ENCODE peak calls at places on chromosome 19, in five cellular contexts. B, Z, O, K and G are unnamed samples. For H3K4me1, the result is how much of the 10 kb centered on the place peaks cover.

GRCh38 chr19:56476671-56477428 is at the start of gene ZNF667:
- DNase-seq in B (no peak), Z (peak), O (no peak), K (no peak), G (no peak)

GRCh38 chr19:46471116-46471733 is at the start of gene PNMA8A:
- DNase-seq in B (peak), Z (peak), O (peak), K (peak), G (peak)

GRCh38 chr19:40461669-40462221 is 3.8 kb downstream of the BLVRB start:
- DNase-seq in B (peak), Z (no peak), O (no peak), K (no peak), G (no peak)

GRCh38 chr19:38711726-38712153 is 32.5 kb downstream of the CAPN12 start:
- DNase-seq in B (no peak), Z (no peak), O (no peak), K (no peak), G (no peak)

GRCh38 chr19:7224205-7224833 is 69.9 kb downstream of the INSR start:
- DNase-seq in B (peak), Z (peak), O (no peak), K (peak), G (no peak)

GRCh38 chr19:9836021-9836420 is 903 bp downstream of the PIN1 start:
- DNase-seq in B (no peak), Z (no peak), O (no peak), K (no peak), G (no peak)

GRCh38 chr19:55300821-55301458 is 17.1 kb downstream of the BRSK1 start:
- DNase-seq in B (no peak), Z (no peak), O (no peak), K (no peak), G (no peak)

GRCh38 chr19:48656840-48657474 is 11.0 kb upstream of the CA11 start:
- DNase-seq in B (no peak), Z (no peak), O (no peak), K (no peak), G (no peak)

GRCh38 chr19:5559804-5560133 is 8.0 kb downstream of the TINCR start:
- DNase-seq in B (no peak), Z (no peak), O (no peak), K (no peak), G (no peak)

GRCh38 chr19:17243340-17243853 is 2.3 kb downstream of the NR2F6 start:
- DNase-seq in B (no peak), Z (no peak), O (no peak), K (no peak), G (no peak)

GRCh38 chr19:49017666-49018351 is 918 bp upstream of the LHB start:
- DNase-seq in B (peak), Z (peak), O (no peak), K (peak), G (peak)

GRCh38 chr19:48558018-48558684 is 6.2 kb downstream of the SULT2B1 start:
- DNase-seq in B (peak), Z (no peak), O (no peak), K (no peak), G (no peak)

GRCh38 chr19:6260376-6260775 is 19.4 kb downstream of the MLLT1 start:
- DNase-seq in B (no peak), Z (no peak), O (no peak), K (no peak), G (no peak)

GRCh38 chr19:10007366-10007765 is 2.9 kb downstream of the COL5A3 start:
- DNase-seq in B (peak), Z (peak), O (no peak), K (no peak), G (peak)

GRCh38 chr19:898663-899062 is 5.4 kb downstream of the RNU6-9 start:
- DNase-seq in B (no peak), Z (no peak), O (no peak), K (no peak), G (no peak)

GRCh38 chr19:43450545-43450997 is 14.8 kb downstream of the LYPD3 start:
- DNase-seq in B (no peak), Z (no peak), O (no peak), K (no peak), G (no peak)

GRCh38 chr19:55702131-55702627 is 27.2 kb downstream of the EPN1 start:
- DNase-seq in B (no peak), Z (no peak), O (no peak), K (peak), G (no peak)

GRCh38 chr19:38684862-38685665 is 37.6 kb downstream of the ACTN4 start:
- DNase-seq in B (no peak), Z (no peak), O (no peak), K (no peak), G (no peak)

GRCh38 chr19:48796468-48797083 is 14.3 kb downstream of the BCAT2 start:
- DNase-seq in B (no peak), Z (no peak), O (no peak), K (no peak), G (no peak)

GRCh38 chr19:29193116-29193515 is 19.8 kb downstream of the UQCRFS1 start:
- DNase-seq in B (no peak), Z (no peak), O (no peak), K (no peak), G (no peak)

GRCh38 chr19:56637976-56638555 is 4.9 kb upstream of the SMIM17 start:
- DNase-seq in B (peak), Z (peak), O (no peak), K (no peak), G (peak)

GRCh38 chr19:56191115-56191514 is 6.5 kb downstream of the ZSCAN5B start:
- DNase-seq in B (no peak), Z (no peak), O (no peak), K (no peak), G (no peak)

GRCh38 chr19:47240996-47241918 is 10.3 kb upstream of the BBC3 start:
- DNase-seq in B (peak), Z (peak), O (no peak), K (peak), G (peak)

GRCh38 chr19:49362926-49363264 is 679 bp upstream of the TEAD2 start:
- DNase-seq in B (peak), Z (peak), O (no peak), K (peak), G (no peak)

GRCh38 chr19:43425567-43426392 is 11.1 kb downstream of the TEX101 start:
- DNase-seq in B (no peak), Z (no peak), O (no peak), K (no peak), G (no peak)

GRCh38 chr19:51703655-51704515 is 10.8 kb downstream of the SPACA6 start:
- DNase-seq in B (peak), Z (peak), O (peak), K (peak), G (peak)

DNA sequence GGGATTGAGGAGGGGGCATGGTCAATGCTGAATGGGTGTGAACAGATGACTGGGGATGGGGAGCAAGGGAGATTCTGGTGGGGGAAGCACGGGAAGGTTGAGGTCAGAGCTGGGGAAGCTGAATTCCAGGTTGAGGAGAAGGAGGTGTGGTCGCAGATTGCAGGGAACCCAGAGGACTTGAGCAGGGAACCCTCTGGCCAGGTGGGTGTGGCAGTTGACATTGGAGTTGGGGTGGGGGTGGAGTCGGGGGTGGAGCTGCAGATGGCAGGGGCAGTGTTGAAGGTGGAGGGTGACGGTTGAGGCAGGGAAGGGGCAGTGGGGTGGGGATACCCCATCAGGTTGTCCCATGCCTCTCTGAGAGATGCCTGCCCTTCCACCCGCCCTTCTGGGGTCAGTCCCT is 94.7 kb downstream of the WTIP start:
- DNase-seq in B (no peak), Z (no peak), O (no peak), K (no peak), G (no peak)
- H3K4me3 ChIP-seq in B (no peak), Z (no peak), O (no peak), K (no peak), G (no peak)

GRCh38 chr19:8612807-8613171 is 2.3 kb upstream of the ADAMTS10 start:
- DNase-seq in B (no peak), Z (no peak), O (no peak), K (no peak), G (no peak)

GRCh38 chr19:8611391-8611883 is 922 bp upstream of the ADAMTS10 start:
- DNase-seq in B (peak), Z (no peak), O (no peak), K (peak), G (peak)

GRCh38 chr19:8610041-8610927 is at the start of gene ADAMTS10:
- DNase-seq in B (peak), Z (no peak), O (no peak), K (peak), G (peak)

GRCh38 chr19:8610928-8611284 is 391 bp upstream of the ADAMTS10 start:
- DNase-seq in B (no peak), Z (no peak), O (no peak), K (no peak), G (no peak)

GRCh38 chr19:8611890-8612806 is 1.6 kb upstream of the ADAMTS10 start:
- DNase-seq in B (peak), Z (peak), O (peak), K (peak), G (peak)
- H3K27ac ChIP-seq in B (peak), Z (peak), O (peak), K (peak), G (no peak)

DNA sequence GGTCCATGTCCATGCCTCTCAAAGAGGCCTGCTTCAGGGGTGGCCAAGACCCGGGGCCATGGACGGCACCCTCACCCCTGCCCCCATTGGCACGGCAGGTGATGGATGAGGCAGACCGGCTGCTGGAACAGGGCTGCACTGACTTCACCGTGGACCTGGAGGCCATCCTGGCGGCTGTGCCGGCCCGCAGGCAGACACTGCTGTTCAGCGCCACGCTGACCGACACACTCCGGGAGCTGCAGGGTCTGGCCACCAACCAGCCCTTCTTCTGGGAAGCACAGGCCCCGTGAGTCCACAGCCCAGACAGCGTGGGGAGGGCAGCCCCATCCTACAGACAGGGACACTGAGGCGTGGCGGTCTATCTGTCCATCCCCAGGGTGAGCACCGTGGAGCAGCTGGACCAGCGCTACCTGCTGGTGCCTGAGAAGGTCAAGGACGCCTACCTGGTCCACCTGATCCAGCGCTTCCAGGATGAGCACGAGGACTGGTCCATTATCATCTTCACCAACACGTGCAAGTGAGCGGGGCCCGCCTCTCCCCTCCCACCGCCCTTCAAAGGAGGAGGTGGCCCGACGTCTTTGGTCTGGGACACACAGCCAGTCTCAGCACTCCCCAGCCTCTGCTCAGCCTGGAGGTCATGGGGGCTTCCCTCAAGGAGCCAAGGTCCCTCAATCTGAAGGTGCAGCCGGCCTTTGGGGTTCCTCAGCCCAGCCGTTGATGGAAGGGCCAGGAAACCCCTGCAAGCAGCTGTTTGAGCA is 2.9 kb downstream of the DDX49 start:
- DNase-seq in B (no peak), Z (no peak), O (no peak), K (peak), G (no peak)
- H3K4me1 ChIP-seq in B (under half), Z (under half), O (under half), K (under half), G (under half)

GRCh38 chr19:14089412-14089661 is 1.2 kb downstream of the SAMD1 start:
- DNase-seq in B (no peak), Z (no peak), O (no peak), K (no peak), G (no peak)

GRCh38 chr19:14091086-14091884 is 734 bp upstream of the SAMD1 start:
- DNase-seq in B (no peak), Z (peak), O (no peak), K (peak), G (peak)

GRCh38 chr19:14090509-14091085 is at the start of gene SAMD1:
- DNase-seq in B (peak), Z (peak), O (no peak), K (peak), G (peak)

GRCh38 chr19:14089662-14090508 is 666 bp downstream of the SAMD1 start:
- DNase-seq in B (peak), Z (no peak), O (no peak), K (peak), G (peak)

DNA sequence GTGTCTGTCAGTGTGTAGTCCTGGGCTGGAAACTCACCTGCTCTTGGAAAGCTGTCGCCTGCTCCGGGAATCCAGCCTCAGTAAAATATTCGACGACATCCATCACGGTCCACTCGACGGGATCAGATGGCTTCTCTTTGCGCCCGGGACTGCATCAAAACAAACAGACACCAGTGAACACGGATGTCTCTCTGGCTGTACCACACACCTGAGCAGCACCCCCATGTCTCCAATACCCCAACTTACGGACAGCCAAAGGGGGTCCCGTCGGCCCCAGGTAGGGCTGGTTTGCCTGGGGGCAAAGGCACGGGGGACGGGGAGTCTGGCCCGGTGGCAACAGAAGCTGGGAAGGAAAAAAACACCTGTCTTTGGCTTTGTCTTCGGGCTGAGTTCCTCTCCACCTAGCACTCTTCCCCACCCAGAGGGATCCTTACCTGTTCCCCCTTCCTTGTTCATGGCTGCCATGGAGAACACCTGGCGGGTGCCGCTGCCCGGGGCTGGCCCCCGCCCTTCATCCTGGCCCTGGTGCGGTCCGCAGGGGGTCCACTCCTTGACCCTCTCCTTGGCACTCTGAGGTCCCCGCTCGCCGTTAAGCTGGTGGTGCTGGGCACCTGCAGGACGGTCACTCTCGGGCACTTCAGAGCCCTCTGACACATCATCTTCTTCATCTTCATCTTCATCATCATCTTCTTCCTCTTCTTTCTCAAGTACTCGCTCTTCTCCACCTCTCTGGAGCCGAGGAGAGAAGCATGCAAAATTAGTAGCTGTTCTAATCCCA is 1.7 kb downstream of the SAMD1 start:
- DNase-seq in B (no peak), Z (no peak), O (no peak), K (no peak), G (no peak)
- H3K4me3 ChIP-seq in B (peak), Z (no peak), O (peak), K (peak), G (peak)

GRCh38 chr19:44738603-44739585 is 9.6 kb upstream of the BCL3 start:
- DNase-seq in B (no peak), Z (no peak), O (no peak), K (no peak), G (no peak)

GRCh38 chr19:44741258-44741731 is 7.2 kb upstream of the BCL3 start:
- DNase-seq in B (no peak), Z (peak), O (no peak), K (no peak), G (no peak)

GRCh38 chr19:44740351-44740824 is 8.1 kb upstream of the BCL3 start:
- DNase-seq in B (no peak), Z (no peak), O (no peak), K (no peak), G (no peak)

GRCh38 chr19:44745386-44745831 is 3.1 kb upstream of the BCL3 start:
- DNase-seq in B (peak), Z (peak), O (no peak), K (peak), G (peak)

DNA sequence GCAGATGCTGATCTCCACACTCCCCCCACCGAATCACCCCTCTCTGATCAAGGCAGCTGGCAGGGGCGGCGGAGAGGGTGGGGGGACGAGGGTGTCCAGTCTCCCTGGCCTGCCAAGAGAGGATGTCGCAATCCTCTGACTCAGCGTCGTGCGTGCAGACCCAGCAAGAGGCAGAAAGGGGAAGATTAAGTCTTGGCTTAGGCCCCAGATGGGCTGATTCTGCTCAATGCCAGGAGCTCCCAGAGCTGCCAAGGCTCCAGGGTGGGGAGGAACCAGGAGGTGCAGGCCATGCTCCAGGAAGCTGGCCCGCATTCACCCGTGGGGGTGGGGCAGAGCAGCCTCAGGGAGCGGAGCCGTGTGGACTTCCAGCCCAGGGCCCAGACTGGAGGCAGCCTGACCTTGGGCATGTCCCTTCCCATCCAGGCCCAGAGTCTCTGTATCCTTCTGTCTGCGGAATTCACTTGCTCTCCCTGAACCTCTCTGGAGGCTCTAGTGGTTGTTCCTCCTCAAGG is 6.6 kb upstream of the BCL3 start:
- DNase-seq in B (peak), Z (peak), O (peak), K (peak), G (peak)
- H3K27ac ChIP-seq in B (peak), Z (peak), O (peak), K (peak), G (peak)

GRCh38 chr19:2631213-2631821 is 71.2 kb downstream of the GNG7 start:
- DNase-seq in B (no peak), Z (no peak), O (no peak), K (no peak), G (no peak)

GRCh38 chr19:2634960-2635359 is 67.5 kb downstream of the GNG7 start:
- DNase-seq in B (no peak), Z (no peak), O (no peak), K (no peak), G (no peak)

GRCh38 chr19:2634228-2634951 is 68.1 kb downstream of the GNG7 start:
- DNase-seq in B (peak), Z (no peak), O (no peak), K (no peak), G (peak)

GRCh38 chr19:2636142-2636896 is 66.2 kb downstream of the GNG7 start:
- DNase-seq in B (no peak), Z (no peak), O (no peak), K (no peak), G (no peak)

DNA sequence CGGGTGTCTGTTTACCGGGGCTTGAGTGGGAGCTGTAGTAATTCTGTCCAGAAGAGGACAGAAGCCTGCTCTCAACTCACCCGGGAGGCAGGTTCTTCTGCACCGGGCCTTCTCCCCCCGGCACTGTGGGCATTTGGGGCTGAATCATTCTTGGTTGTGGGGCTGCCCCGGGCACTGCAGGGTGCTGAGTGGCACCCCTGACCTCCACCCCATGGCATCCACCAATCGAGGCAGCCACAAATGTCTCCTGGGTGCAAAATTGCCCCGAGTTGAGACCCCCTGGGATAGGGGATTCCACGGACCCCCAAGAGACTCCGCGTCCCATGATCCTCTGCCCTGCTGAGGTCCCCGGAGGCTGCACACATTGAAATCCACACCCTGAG is 68.8 kb downstream of the GNG7 start:
- DNase-seq in B (no peak), Z (no peak), O (no peak), K (no peak), G (no peak)
- H3K4me1 ChIP-seq in B (under half), Z (under half), O (under half), K (under half), G (under half)